ENCODE peak calls at places on chromosome 19, in five cellular contexts. S, K, B, W and Q are unnamed samples.

GRCh38 chr19:28509079-28509895 is 703.7 kb downstream of the UQCRFS1 start:
- DNase-seq in B (no peak), S (no peak), K (no peak), W (no peak), Q (no peak)

GRCh38 chr19:12802267-12803106 is 618 bp downstream of the THSD8 start:
- DNase-seq in S (no peak), B (no peak), K (no peak), W (no peak), Q (no peak)

GRCh38 chr19:1490020-1490310 is 185 bp downstream of the PCSK4 start:
- DNase-seq in K (no peak), S (no peak), B (no peak), W (no peak), Q (no peak)

GRCh38 chr19:1769645-1769985 is 16.3 kb downstream of the ONECUT3 start:
- DNase-seq in K (no peak), W (no peak), B (no peak), S (no peak), Q (no peak)

GRCh38 chr19:43956827-43957226 is 5.8 kb downstream of the ZNF221 start:
- DNase-seq in S (no peak), W (no peak), K (no peak), B (no peak), Q (no peak)

GRCh38 chr19:52217576-52217975 is 27.7 kb downstream of the PPP2R1A start:
- DNase-seq in S (no peak), W (no peak), K (no peak), B (no peak), Q (no peak)

GRCh38 chr19:11554160-11554559 is 4.9 kb downstream of the ELOF1 start:
- DNase-seq in K (no peak), B (no peak), W (no peak), S (no peak), Q (no peak)

GRCh38 chr19:32339988-32340874 is 5.2 kb upstream of the ZNF507 start:
- DNase-seq in B (peak; percentile 42), K (no peak), W (peak; percentile 52), S (peak; percentile 17), Q (peak; percentile 57)

GRCh38 chr19:2235026-2235395 is 1.1 kb downstream of the PLEKHJ1 start:
- DNase-seq in W (no peak), S (no peak), B (no peak), K (no peak), Q (no peak)

GRCh38 chr19:56350416-56351045 is 35.9 kb upstream of the ZSCAN5A start:
- DNase-seq in W (peak; percentile 54), B (peak; percentile 63), S (peak; percentile 23), K (peak; percentile 11), Q (peak; percentile 75)

GRCh38 chr19:47418595-47419036 is 711 bp downstream of the MEIS3 start:
- DNase-seq in K (no peak), B (no peak), W (no peak), S (no peak), Q (no peak)
- TF ChIP-seq EZH2 in K (peak; percentile 89), B (no peak), W (no peak), S (no peak), Q (no peak)

DNA sequence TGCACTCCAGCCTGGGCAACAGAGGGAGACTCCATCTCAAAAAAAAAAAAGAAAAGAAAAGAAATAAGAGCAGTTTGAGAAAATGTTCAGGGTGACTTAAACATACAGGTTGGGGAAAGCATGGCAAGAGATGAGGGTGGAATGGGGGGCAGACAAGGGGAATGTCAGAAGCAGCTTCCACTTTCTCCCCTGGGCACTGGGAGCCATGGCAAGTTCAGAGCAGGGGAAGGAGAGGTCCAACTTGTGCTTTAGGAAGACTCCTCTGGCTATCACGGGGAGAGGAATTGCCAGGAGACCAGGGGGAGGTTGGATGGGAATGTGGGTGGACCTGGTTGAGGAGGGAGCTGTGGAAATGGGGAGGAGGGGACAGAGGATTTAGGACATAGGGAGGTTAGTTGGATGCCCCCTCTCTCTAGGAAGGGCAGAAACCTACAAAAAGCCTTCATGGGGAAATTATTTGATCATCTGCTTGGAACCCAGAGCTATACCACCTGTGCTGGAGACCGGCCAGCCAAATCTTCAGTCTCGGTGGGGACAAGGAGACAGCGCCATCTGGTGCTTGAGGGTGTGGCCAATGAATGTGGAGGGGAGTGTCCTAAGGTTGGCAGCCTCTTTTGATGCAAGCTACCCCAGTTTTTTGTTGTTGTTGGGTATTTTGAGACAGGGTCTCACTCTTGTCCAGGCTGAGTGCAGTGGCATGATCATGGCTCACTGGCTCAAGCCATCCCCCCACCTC is 7.3 kb upstream of the STRN4 start:
- DNase-seq in S (no peak), B (peak; percentile 79), K (no peak), W (peak; percentile 84), Q (peak; percentile 74)
- TF ChIP-seq CTCF in S (no peak), B (peak; percentile 72), K (peak; percentile 32), W (peak; percentile 87), Q (peak; percentile 75)

GRCh38 chr19:46487178-46487801 is 8.4 kb downstream of the PNMA8B start:
- DNase-seq in K (no peak), B (no peak), S (no peak), W (no peak), Q (no peak)

GRCh38 chr19:46488551-46488950 is 7.1 kb downstream of the PNMA8B start:
- DNase-seq in K (no peak), W (no peak), B (no peak), S (no peak), Q (no peak)

GRCh38 chr19:46490774-46491173 is 4.9 kb downstream of the PNMA8B start:
- DNase-seq in S (no peak), K (no peak), W (no peak), B (no peak), Q (no peak)

GRCh38 chr19:46487802-46488445 is 7.7 kb downstream of the PNMA8B start:
- DNase-seq in S (peak; percentile 48), W (peak; percentile 70), K (no peak), B (peak; percentile 43), Q (peak; percentile 83)

DNA sequence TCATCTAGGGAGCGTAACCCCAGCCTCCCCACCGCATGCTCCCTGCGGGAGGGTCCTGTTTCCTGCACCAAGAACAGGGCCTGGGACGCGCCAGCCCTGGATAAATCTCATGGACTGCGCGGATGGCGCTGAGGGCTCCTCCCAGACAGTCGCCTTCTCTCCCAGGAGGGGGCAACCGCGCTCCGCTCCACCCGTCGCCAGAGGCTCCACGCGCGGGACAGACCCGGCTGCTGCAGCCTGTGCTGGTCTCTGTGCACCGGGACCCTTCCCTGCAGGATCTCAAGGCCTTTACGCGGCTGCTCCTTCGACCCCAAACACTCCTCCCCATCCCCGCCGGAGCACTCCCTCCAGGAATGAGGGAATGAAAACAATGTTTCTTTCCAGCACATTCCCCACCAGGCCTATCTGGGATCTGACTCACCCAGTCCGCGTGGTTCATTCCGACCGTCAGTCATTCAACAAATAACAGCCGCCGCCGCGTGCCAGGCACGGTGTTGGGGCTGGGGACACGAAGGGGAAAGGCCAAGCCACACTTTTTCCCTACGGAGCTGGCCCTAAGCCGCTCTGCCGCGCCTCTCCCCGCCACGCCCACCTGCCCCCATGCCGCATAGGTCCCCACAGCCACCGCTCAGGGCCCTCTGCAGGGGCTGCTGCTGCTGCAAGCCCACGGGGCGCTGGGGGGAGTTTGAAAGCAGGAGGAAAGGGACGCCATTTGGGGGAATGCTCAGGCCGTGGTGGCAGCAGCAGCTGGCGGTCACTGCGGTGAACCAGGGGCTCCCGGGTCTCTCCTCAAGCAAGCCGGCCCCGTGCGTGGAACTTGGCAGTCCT is 6.0 kb downstream of the PNMA8B start:
- DNase-seq in W (no peak), K (peak; percentile 76), B (no peak), S (peak; percentile 83), Q (no peak)
- TF ChIP-seq EZH2 in W (no peak), K (no peak), B (no peak), S (peak; percentile 29), Q (no peak)

DNA sequence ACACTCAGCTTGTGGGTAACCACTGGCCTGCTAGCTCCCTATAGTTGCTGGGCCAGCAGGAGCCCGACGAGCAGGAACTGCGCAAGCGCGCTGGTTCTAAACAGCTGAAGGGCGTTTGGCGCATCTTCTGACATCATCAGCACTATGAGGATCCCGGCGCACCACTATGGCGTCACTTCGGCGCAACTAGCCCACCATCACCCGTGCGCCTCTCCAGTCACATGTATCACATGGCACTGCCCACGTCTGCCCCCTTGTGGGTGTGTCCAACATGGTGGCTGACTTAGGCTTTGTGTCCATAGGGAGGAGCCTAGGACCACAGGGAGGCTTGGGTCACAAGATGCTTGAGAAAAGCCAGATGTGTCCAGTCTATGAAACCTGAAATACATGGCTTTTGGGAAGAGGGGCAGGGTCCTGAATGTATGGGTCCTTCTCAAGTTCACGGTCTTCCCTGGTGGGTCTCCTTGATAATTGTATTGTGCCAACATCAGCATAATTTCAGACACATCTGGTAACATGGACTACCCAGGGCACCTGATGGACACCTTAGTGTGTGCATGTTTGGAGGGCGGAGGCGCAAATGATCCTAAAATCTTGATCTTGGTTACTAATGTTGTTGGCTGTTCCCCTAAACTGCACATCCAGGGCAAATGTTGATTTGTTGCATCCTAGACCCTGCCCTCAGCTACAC is 18.0 kb downstream of the KLK4 start:
- DNase-seq in W (no peak), S (no peak), B (peak; percentile 20), K (no peak), Q (peak; percentile 39)
- TF ChIP-seq CTCF in W (peak; percentile 23), S (no peak), B (peak; percentile 29), K (no peak), Q (peak; percentile 44)

GRCh38 chr19:17391371-17392151 is 2.4 kb downstream of the CCDC194 start:
- DNase-seq in B (peak; percentile 61), W (no peak), S (no peak), K (no peak), Q (no peak)

GRCh38 chr19:17390665-17391370 is 3.2 kb downstream of the CCDC194 start:
- DNase-seq in W (peak; percentile 86), S (peak; percentile 90), B (peak; percentile 90), K (peak; percentile 80), Q (peak; percentile 95)

GRCh38 chr19:17393914-17394313 is at the start of gene CCDC194:
- DNase-seq in K (no peak), S (no peak), B (no peak), W (no peak), Q (no peak)

GRCh38 chr19:17389288-17389687 is 4.7 kb downstream of the CCDC194 start:
- DNase-seq in K (no peak), W (no peak), S (no peak), B (no peak), Q (no peak)

DNA sequence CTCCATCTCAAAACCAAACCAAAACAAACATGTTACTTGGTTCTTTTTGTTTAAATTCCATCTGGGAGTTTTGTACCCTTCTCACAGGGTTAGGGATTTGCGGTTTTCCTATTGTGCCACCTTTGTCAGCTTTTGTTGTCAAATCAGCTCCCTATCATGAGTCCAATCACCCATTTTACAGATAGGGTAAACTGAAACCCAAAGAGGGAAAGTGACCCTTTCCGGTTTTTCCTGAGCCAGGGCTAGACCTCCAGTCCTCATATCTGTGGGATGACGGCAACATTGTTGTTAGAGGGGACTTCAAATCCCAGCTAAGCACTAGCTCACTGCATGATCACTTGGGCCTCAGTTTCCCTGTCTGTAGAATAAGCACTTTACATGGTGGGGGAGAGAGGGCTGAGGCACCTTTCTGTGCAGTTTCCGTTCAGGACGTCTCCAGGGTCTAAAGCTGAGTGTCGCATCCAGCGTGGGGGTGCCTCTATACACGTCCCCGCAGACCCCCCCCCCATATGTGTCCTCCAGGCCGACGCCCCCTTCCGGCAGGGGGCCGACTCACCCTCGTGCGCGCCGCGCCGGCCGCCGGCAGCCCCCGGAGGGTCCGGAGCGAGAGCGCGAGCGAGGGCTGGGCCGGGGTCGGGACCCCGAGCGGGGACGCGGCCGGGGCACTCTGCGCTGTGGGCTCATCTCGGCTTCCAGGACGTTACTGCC is 3.9 kb downstream of the CCDC194 start:
- DNase-seq in K (no peak), B (no peak), W (no peak), S (no peak), Q (no peak)
- TF ChIP-seq EZH2 in K (no peak), B (no peak), W (no peak), S (no peak), Q (no peak)